ENCODE peak calls at places on chromosomes 6 and 20, in seven cellular contexts. One of them, this sample, is unnamed.

GRCh38 chr20:1897486-1897885 is 2.3 kb downstream of the SIRPA start:
- DNase-seq in GM12878: no peak
- DNase-seq in heart left ventricle: no peak
- DNase-seq in gastrocnemius medialis: no peak
- DNase-seq in body of pancreas: no peak
- DNase-seq in HepG2: no peak
- DNase-seq in uterus: no peak
- DNase-seq in this sample: peak; percentile 22

GRCh38 chr6:37289931-37290330 is 32.0 kb upstream of the TMEM217 start:
- DNase-seq in GM12878: no peak
- DNase-seq in HepG2: no peak
- DNase-seq in body of pancreas: no peak
- DNase-seq in heart left ventricle: no peak
- DNase-seq in uterus: no peak
- DNase-seq in gastrocnemius medialis: no peak
- DNase-seq in this sample: no peak

GRCh38 chr20:33868571-33868970 is 57.4 kb downstream of the CHMP4B start:
- DNase-seq in HepG2: no peak
- DNase-seq in uterus: no peak
- DNase-seq in body of pancreas: no peak
- DNase-seq in heart left ventricle: no peak
- DNase-seq in gastrocnemius medialis: no peak
- DNase-seq in GM12878: no peak
- DNase-seq in this sample: no peak

GRCh38 chr6:7392402-7392801 is 2.8 kb downstream of the RIOK1 start:
- DNase-seq in heart left ventricle: no peak
- DNase-seq in uterus: no peak
- DNase-seq in gastrocnemius medialis: no peak
- DNase-seq in GM12878: no peak
- DNase-seq in body of pancreas: no peak
- DNase-seq in HepG2: no peak
- DNase-seq in this sample: no peak

GRCh38 chr20:22931653-22932052 is 103.5 kb upstream of the SSTR4 start:
- DNase-seq in gastrocnemius medialis: no peak
- DNase-seq in GM12878: no peak
- DNase-seq in body of pancreas: no peak
- DNase-seq in HepG2: peak; percentile 59
- DNase-seq in heart left ventricle: no peak
- DNase-seq in uterus: no peak
- DNase-seq in this sample: no peak

GRCh38 chr6:39599341-39599740 is 125.9 kb downstream of the KIF6 start:
- DNase-seq in body of pancreas: no peak
- DNase-seq in GM12878: no peak
- DNase-seq in uterus: no peak
- DNase-seq in heart left ventricle: no peak
- DNase-seq in gastrocnemius medialis: no peak
- DNase-seq in HepG2: no peak
- DNase-seq in this sample: no peak

GRCh38 chr20:63335711-63336110 is 25.4 kb downstream of the CHRNA4 start:
- DNase-seq in gastrocnemius medialis: no peak
- DNase-seq in uterus: no peak
- DNase-seq in HepG2: no peak
- DNase-seq in body of pancreas: no peak
- DNase-seq in heart left ventricle: no peak
- DNase-seq in GM12878: no peak
- DNase-seq in this sample: no peak

GRCh38 chr20:62583424-62583920 is 58.8 kb upstream of the SLCO4A1 start:
- DNase-seq in gastrocnemius medialis: no peak
- DNase-seq in body of pancreas: no peak
- DNase-seq in heart left ventricle: no peak
- DNase-seq in GM12878: no peak
- DNase-seq in uterus: no peak
- DNase-seq in HepG2: no peak
- DNase-seq in this sample: no peak

GRCh38 chr6:142359271-142359960 is 57.6 kb downstream of the ADGRG6 start:
- DNase-seq in body of pancreas: no peak
- DNase-seq in GM12878: no peak
- DNase-seq in gastrocnemius medialis: no peak
- DNase-seq in HepG2: no peak
- DNase-seq in heart left ventricle: no peak
- DNase-seq in uterus: no peak
- DNase-seq in this sample: no peak

GRCh38 chr20:11159728-11160127 is 485.9 kb upstream of the JAG1 start:
- DNase-seq in body of pancreas: no peak
- DNase-seq in HepG2: no peak
- DNase-seq in gastrocnemius medialis: no peak
- DNase-seq in GM12878: peak; percentile 23
- DNase-seq in uterus: no peak
- DNase-seq in heart left ventricle: peak; percentile 20
- DNase-seq in this sample: no peak

GRCh38 chr6:132401941-132402275 is 633 bp upstream of the MOXD1 start:
- DNase-seq in GM12878: no peak
- DNase-seq in body of pancreas: no peak
- DNase-seq in heart left ventricle: no peak
- DNase-seq in gastrocnemius medialis: no peak
- DNase-seq in uterus: no peak
- DNase-seq in HepG2: no peak
- DNase-seq in this sample: no peak

GRCh38 chr6:132399376-132400074 is 1.8 kb downstream of the MOXD1 start:
- DNase-seq in uterus: no peak
- DNase-seq in body of pancreas: no peak
- DNase-seq in heart left ventricle: no peak
- DNase-seq in gastrocnemius medialis: no peak
- DNase-seq in GM12878: no peak
- DNase-seq in HepG2: no peak
- DNase-seq in this sample: no peak

GRCh38 chr6:132404330-132404729 is 3.1 kb upstream of the MOXD1 start:
- DNase-seq in HepG2: no peak
- DNase-seq in body of pancreas: no peak
- DNase-seq in heart left ventricle: no peak
- DNase-seq in uterus: no peak
- DNase-seq in GM12878: no peak
- DNase-seq in gastrocnemius medialis: no peak
- DNase-seq in this sample: no peak

GRCh38 chr6:132400641-132401119 is 595 bp downstream of the MOXD1 start:
- DNase-seq in HepG2: no peak
- DNase-seq in gastrocnemius medialis: no peak
- DNase-seq in GM12878: no peak
- DNase-seq in uterus: peak; percentile 20
- DNase-seq in body of pancreas: no peak
- DNase-seq in heart left ventricle: no peak
- DNase-seq in this sample: no peak

GRCh38 chr6:132401120-132401940 is at the start of gene MOXD1:
- DNase-seq in GM12878: no peak
- DNase-seq in uterus: peak; percentile 64
- DNase-seq in body of pancreas: peak; percentile 34
- DNase-seq in heart left ventricle: peak; percentile 41
- DNase-seq in gastrocnemius medialis: no peak
- DNase-seq in HepG2: no peak
- DNase-seq in this sample: peak; percentile 19
- TF ChIP-seq POLR2A in GM12878: peak; percentile 18
- TF ChIP-seq POLR2A in uterus: peak; percentile 40
- TF ChIP-seq POLR2A in body of pancreas: no peak
- TF ChIP-seq POLR2A in heart left ventricle: no peak
- TF ChIP-seq POLR2A in gastrocnemius medialis: no peak
- TF ChIP-seq POLR2A in HepG2: no peak
- TF ChIP-seq POLR2A in this sample: no peak

GRCh38 chr6:12841619-12842018 is 125.1 kb downstream of the PHACTR1 start:
- DNase-seq in gastrocnemius medialis: no peak
- DNase-seq in HepG2: no peak
- DNase-seq in heart left ventricle: no peak
- DNase-seq in uterus: no peak
- DNase-seq in body of pancreas: no peak
- DNase-seq in GM12878: no peak
- DNase-seq in this sample: no peak

GRCh38 chr6:12832341-12832740 is 115.8 kb downstream of the PHACTR1 start:
- DNase-seq in gastrocnemius medialis: no peak
- DNase-seq in heart left ventricle: no peak
- DNase-seq in GM12878: no peak
- DNase-seq in HepG2: no peak
- DNase-seq in uterus: no peak
- DNase-seq in body of pancreas: no peak
- DNase-seq in this sample: no peak

DNA sequence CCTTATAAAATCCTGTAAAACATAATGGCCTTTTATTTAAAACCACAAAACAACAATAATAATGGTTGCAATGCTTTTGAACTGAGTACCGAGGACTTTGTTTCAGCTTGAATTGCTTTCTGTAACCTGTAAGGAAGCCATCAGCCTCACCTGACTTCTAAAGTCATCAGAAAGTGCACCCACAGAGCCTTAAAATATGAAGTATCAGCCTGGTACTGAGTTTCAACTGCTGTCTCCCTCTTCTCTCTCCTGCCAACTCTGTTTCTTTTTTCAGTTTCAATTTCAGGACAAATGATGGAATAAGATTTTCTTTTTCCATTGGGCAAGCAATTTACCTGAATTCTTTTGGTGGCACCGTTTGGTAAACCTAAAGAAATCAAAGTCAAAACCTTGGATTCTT is 119.4 kb downstream of the PHACTR1 start:
- DNase-seq in gastrocnemius medialis: no peak
- DNase-seq in body of pancreas: no peak
- DNase-seq in uterus: no peak
- DNase-seq in HepG2: no peak
- DNase-seq in heart left ventricle: no peak
- DNase-seq in GM12878: no peak
- DNase-seq in this sample: no peak
- TF ChIP-seq POLR2A in gastrocnemius medialis: no peak
- TF ChIP-seq POLR2A in body of pancreas: no peak
- TF ChIP-seq POLR2A in uterus: no peak
- TF ChIP-seq POLR2A in HepG2: no peak
- TF ChIP-seq POLR2A in heart left ventricle: no peak
- TF ChIP-seq POLR2A in GM12878: no peak
- TF ChIP-seq POLR2A in this sample: no peak

GRCh38 chr20:53738039-53738944 is 144.7 kb upstream of the ZNF217 start:
- DNase-seq in GM12878: no peak
- DNase-seq in gastrocnemius medialis: peak; percentile 82
- DNase-seq in uterus: peak; percentile 70
- DNase-seq in heart left ventricle: peak; percentile 55
- DNase-seq in body of pancreas: peak; percentile 81
- DNase-seq in HepG2: peak; percentile 88
- DNase-seq in this sample: peak; percentile 45
- TF ChIP-seq POLR2A in GM12878: no peak
- TF ChIP-seq POLR2A in gastrocnemius medialis: peak; percentile 54
- TF ChIP-seq POLR2A in uterus: no peak
- TF ChIP-seq POLR2A in heart left ventricle: no peak
- TF ChIP-seq POLR2A in body of pancreas: peak; percentile 92
- TF ChIP-seq POLR2A in HepG2: peak; percentile 74
- TF ChIP-seq POLR2A in this sample: no peak

GRCh38 chr6:53615633-53616449 is 49.7 kb downstream of the KLHL31 start:
- DNase-seq in GM12878: no peak
- DNase-seq in HepG2: peak; percentile 100
- DNase-seq in heart left ventricle: no peak
- DNase-seq in uterus: no peak
- DNase-seq in gastrocnemius medialis: no peak
- DNase-seq in body of pancreas: peak; percentile 28
- DNase-seq in this sample: peak; percentile 75

GRCh38 chr6:53611342-53611741 is 54.2 kb downstream of the KLHL31 start:
- DNase-seq in HepG2: no peak
- DNase-seq in uterus: no peak
- DNase-seq in gastrocnemius medialis: no peak
- DNase-seq in body of pancreas: no peak
- DNase-seq in heart left ventricle: no peak
- DNase-seq in GM12878: no peak
- DNase-seq in this sample: no peak

GRCh38 chr6:53616450-53617357 is 48.9 kb downstream of the KLHL31 start:
- DNase-seq in body of pancreas: no peak
- DNase-seq in gastrocnemius medialis: no peak
- DNase-seq in GM12878: no peak
- DNase-seq in heart left ventricle: no peak
- DNase-seq in HepG2: peak; percentile 52
- DNase-seq in uterus: no peak
- DNase-seq in this sample: no peak

GRCh38 chr6:53618219-53618618 is 47.3 kb downstream of the KLHL31 start:
- DNase-seq in gastrocnemius medialis: no peak
- DNase-seq in uterus: no peak
- DNase-seq in body of pancreas: no peak
- DNase-seq in heart left ventricle: no peak
- DNase-seq in GM12878: no peak
- DNase-seq in HepG2: no peak
- DNase-seq in this sample: no peak

DNA sequence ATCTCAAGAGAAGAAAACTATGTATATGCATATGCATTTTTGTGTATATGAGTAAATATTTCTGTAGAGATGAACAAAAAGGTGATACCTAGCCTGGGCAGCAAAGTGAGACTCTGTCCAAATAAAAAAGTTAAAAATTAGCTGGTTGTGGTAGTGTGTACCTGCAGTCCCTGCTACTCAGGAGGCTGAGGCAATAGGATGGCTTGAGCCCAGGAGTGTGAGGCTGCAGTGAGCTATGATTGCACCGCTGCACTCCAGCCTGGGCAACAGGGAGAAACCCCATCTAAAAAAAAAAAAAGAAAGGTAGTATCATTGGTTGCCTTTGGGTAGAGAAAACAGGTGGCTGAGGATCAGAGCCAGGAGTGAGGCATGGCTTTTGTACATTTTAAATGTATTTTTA is 50.9 kb downstream of the KLHL31 start:
- DNase-seq in body of pancreas: no peak
- DNase-seq in HepG2: peak; percentile 66
- DNase-seq in heart left ventricle: no peak
- DNase-seq in GM12878: no peak
- DNase-seq in uterus: no peak
- DNase-seq in gastrocnemius medialis: no peak
- DNase-seq in this sample: peak; percentile 19
- TF ChIP-seq POLR2A in body of pancreas: no peak
- TF ChIP-seq POLR2A in HepG2: no peak
- TF ChIP-seq POLR2A in heart left ventricle: no peak
- TF ChIP-seq POLR2A in GM12878: no peak
- TF ChIP-seq POLR2A in uterus: no peak
- TF ChIP-seq POLR2A in gastrocnemius medialis: no peak
- TF ChIP-seq POLR2A in this sample: no peak

GRCh38 chr6:83430606-83431544 is at the start of gene ME1:
- DNase-seq in body of pancreas: peak; percentile 75
- DNase-seq in HepG2: no peak
- DNase-seq in GM12878: peak; percentile 52
- DNase-seq in gastrocnemius medialis: peak; percentile 80
- DNase-seq in uterus: peak; percentile 55
- DNase-seq in heart left ventricle: peak; percentile 83
- DNase-seq in this sample: peak; percentile 84
- TF ChIP-seq POLR2A in body of pancreas: peak; percentile 41
- TF ChIP-seq POLR2A in HepG2: no peak
- TF ChIP-seq POLR2A in GM12878: peak; percentile 79
- TF ChIP-seq POLR2A in gastrocnemius medialis: peak; percentile 35
- TF ChIP-seq POLR2A in uterus: no peak
- TF ChIP-seq POLR2A in heart left ventricle: peak; percentile 50
- TF ChIP-seq POLR2A in this sample: no peak